ENCODE peak calls at places on chromosomes 7 and 10, in five cellular contexts. One of them, this sample, is unnamed.

GRCh38 chr7:155763721-155764431 is 48.4 kb downstream of the SHH start:
- DNase-seq in IMR-90: peak; percentile 77
- DNase-seq in H1: no peak
- DNase-seq in mesendoderm: no peak
- DNase-seq in neuronal stem cell: no peak
- DNase-seq in this sample: peak; percentile 86

GRCh38 chr7:157581740-157582139 is 244.9 kb downstream of the DNAJB6 start:
- DNase-seq in H1: no peak
- DNase-seq in neuronal stem cell: no peak
- DNase-seq in mesendoderm: no peak
- DNase-seq in IMR-90: no peak
- DNase-seq in this sample: no peak

GRCh38 chr7:71334541-71334940 is 202.6 kb downstream of the GALNT17 start:
- DNase-seq in IMR-90: no peak
- DNase-seq in H1: no peak
- DNase-seq in neuronal stem cell: no peak
- DNase-seq in mesendoderm: no peak
- DNase-seq in this sample: no peak

GRCh38 chr10:38054361-38054797 is 39.8 kb upstream of the ZNF37A start:
- DNase-seq in H1: no peak
- DNase-seq in neuronal stem cell: no peak
- DNase-seq in IMR-90: peak; percentile 93
- DNase-seq in mesendoderm: no peak
- DNase-seq in this sample: peak; percentile 69

GRCh38 chr10:11913184-11913641 is 90.1 kb downstream of the PROSER2 start:
- DNase-seq in neuronal stem cell: no peak
- DNase-seq in IMR-90: peak; percentile 20
- DNase-seq in H1: no peak
- DNase-seq in mesendoderm: peak; percentile 92
- DNase-seq in this sample: no peak

GRCh38 chr10:112565434-112566053 is 118.5 kb downstream of the VTI1A start:
- DNase-seq in IMR-90: peak; percentile 72
- DNase-seq in neuronal stem cell: peak; percentile 58
- DNase-seq in mesendoderm: peak; percentile 82
- DNase-seq in H1: peak; percentile 62
- DNase-seq in this sample: peak; percentile 81

GRCh38 chr10:98268694-98269386 is 846 bp upstream of the LOXL4 start:
- DNase-seq in mesendoderm: peak; percentile 47
- DNase-seq in IMR-90: no peak
- DNase-seq in neuronal stem cell: no peak
- DNase-seq in H1: no peak
- DNase-seq in this sample: no peak

GRCh38 chr7:335358-336148 is 45.6 kb downstream of the FOXL3 start:
- DNase-seq in H1: no peak
- DNase-seq in IMR-90: no peak
- DNase-seq in mesendoderm: no peak
- DNase-seq in neuronal stem cell: no peak
- DNase-seq in this sample: no peak

GRCh38 chr10:31148955-31149354 is 117.3 kb upstream of the ZNF438 start:
- DNase-seq in neuronal stem cell: no peak
- DNase-seq in mesendoderm: no peak
- DNase-seq in H1: no peak
- DNase-seq in IMR-90: no peak
- DNase-seq in this sample: no peak

GRCh38 chr7:70208236-70209063 is 610.2 kb downstream of the AUTS2 start:
- DNase-seq in mesendoderm: peak; percentile 19
- DNase-seq in H1: no peak
- DNase-seq in IMR-90: no peak
- DNase-seq in neuronal stem cell: no peak
- DNase-seq in this sample: no peak

GRCh38 chr7:140049339-140050024 is 13.3 kb downstream of the PARP12 start:
- DNase-seq in mesendoderm: no peak
- DNase-seq in IMR-90: no peak
- DNase-seq in neuronal stem cell: no peak
- DNase-seq in H1: peak; percentile 33
- DNase-seq in this sample: no peak

GRCh38 chr7:47748041-47748440 is 166.1 kb upstream of the TNS3 start:
- DNase-seq in H1: peak; percentile 23
- DNase-seq in mesendoderm: no peak
- DNase-seq in IMR-90: no peak
- DNase-seq in neuronal stem cell: no peak
- DNase-seq in this sample: no peak

GRCh38 chr10:21993360-21994001 is 10.0 kb downstream of the DNAJC1 start:
- DNase-seq in neuronal stem cell: no peak
- DNase-seq in IMR-90: peak; percentile 29
- DNase-seq in mesendoderm: peak; percentile 36
- DNase-seq in H1: no peak
- DNase-seq in this sample: peak; percentile 46

GRCh38 chr7:26667514-26668133 is 196.8 kb downstream of the SKAP2 start:
- DNase-seq in mesendoderm: peak; percentile 97
- DNase-seq in H1: no peak
- DNase-seq in IMR-90: peak; percentile 90
- DNase-seq in neuronal stem cell: peak; percentile 88
- DNase-seq in this sample: peak; percentile 91

GRCh38 chr10:21329995-21330627 is 195.4 kb downstream of the SKIDA1 start:
- DNase-seq in IMR-90: peak; percentile 92
- DNase-seq in mesendoderm: peak; percentile 37
- DNase-seq in H1: no peak
- DNase-seq in neuronal stem cell: no peak
- DNase-seq in this sample: peak; percentile 98

GRCh38 chr10:73789659-73790055 is 4.3 kb downstream of the ZSWIM8 start:
- DNase-seq in H1: no peak
- DNase-seq in neuronal stem cell: no peak
- DNase-seq in mesendoderm: no peak
- DNase-seq in IMR-90: no peak
- DNase-seq in this sample: no peak

GRCh38 chr10:6163364-6164270 is 39.1 kb upstream of the PFKFB3 start:
- DNase-seq in IMR-90: peak; percentile 84
- DNase-seq in neuronal stem cell: peak; percentile 59
- DNase-seq in mesendoderm: peak; percentile 87
- DNase-seq in H1: peak; percentile 94
- DNase-seq in this sample: peak; percentile 83

GRCh38 chr7:152025077-152025936 is at the start of gene GALNT11:
- DNase-seq in mesendoderm: peak; percentile 90
- DNase-seq in IMR-90: peak; percentile 79
- DNase-seq in neuronal stem cell: peak; percentile 85
- DNase-seq in H1: peak; percentile 89
- DNase-seq in this sample: peak; percentile 85

GRCh38 chr10:67520924-67521520 is 175.0 kb downstream of the CTNNA3 start:
- DNase-seq in H1: peak; percentile 51
- DNase-seq in neuronal stem cell: peak; percentile 58
- DNase-seq in IMR-90: peak; percentile 72
- DNase-seq in mesendoderm: peak; percentile 64
- DNase-seq in this sample: peak; percentile 42

GRCh38 chr10:48461623-48462481 is 143.0 kb downstream of the ARHGAP22 start:
- DNase-seq in IMR-90: no peak
- DNase-seq in neuronal stem cell: no peak
- DNase-seq in H1: no peak
- DNase-seq in mesendoderm: no peak
- DNase-seq in this sample: no peak
- H3K4ac ChIP-seq in IMR-90: no peak overlapping the region
- H3K4ac ChIP-seq in neuronal stem cell: no peak overlapping the region
- H3K4ac ChIP-seq in H1: no peak overlapping the region
- H3K4ac ChIP-seq in mesendoderm: no peak overlapping the region
- H3K4ac ChIP-seq in this sample: no peak overlapping the region

GRCh38 chr7:92496876-92497275 is 19.1 kb upstream of the ERVW-1 start:
- DNase-seq in IMR-90: peak; percentile 62
- DNase-seq in neuronal stem cell: no peak
- DNase-seq in mesendoderm: no peak
- DNase-seq in H1: no peak
- DNase-seq in this sample: peak; percentile 12
- H3K4ac ChIP-seq in IMR-90: no peak overlapping the region
- H3K4ac ChIP-seq in neuronal stem cell: no peak overlapping the region
- H3K4ac ChIP-seq in mesendoderm: no peak overlapping the region
- H3K4ac ChIP-seq in H1: no peak overlapping the region
- H3K4ac ChIP-seq in this sample: no peak overlapping the region

GRCh38 chr10:34598972-34599371 is 216.1 kb downstream of the PARD3 start:
- DNase-seq in neuronal stem cell: no peak
- DNase-seq in mesendoderm: no peak
- DNase-seq in IMR-90: peak; percentile 91
- DNase-seq in H1: no peak
- DNase-seq in this sample: peak; percentile 29
- H3K4ac ChIP-seq in neuronal stem cell: no peak overlapping the region
- H3K4ac ChIP-seq in mesendoderm: no peak overlapping the region
- H3K4ac ChIP-seq in IMR-90: peak overlapping the region; percentile 69
- H3K4ac ChIP-seq in H1: no peak overlapping the region
- H3K4ac ChIP-seq in this sample: no peak overlapping the region

GRCh38 chr7:96417784-96418183 is 95.9 kb upstream of the SLC25A13 start:
- DNase-seq in neuronal stem cell: no peak
- DNase-seq in H1: no peak
- DNase-seq in IMR-90: no peak
- DNase-seq in mesendoderm: no peak
- DNase-seq in this sample: no peak
- H3K4ac ChIP-seq in neuronal stem cell: no peak overlapping the region
- H3K4ac ChIP-seq in H1: no peak overlapping the region
- H3K4ac ChIP-seq in IMR-90: no peak overlapping the region
- H3K4ac ChIP-seq in mesendoderm: no peak overlapping the region
- H3K4ac ChIP-seq in this sample: no peak overlapping the region

DNA sequence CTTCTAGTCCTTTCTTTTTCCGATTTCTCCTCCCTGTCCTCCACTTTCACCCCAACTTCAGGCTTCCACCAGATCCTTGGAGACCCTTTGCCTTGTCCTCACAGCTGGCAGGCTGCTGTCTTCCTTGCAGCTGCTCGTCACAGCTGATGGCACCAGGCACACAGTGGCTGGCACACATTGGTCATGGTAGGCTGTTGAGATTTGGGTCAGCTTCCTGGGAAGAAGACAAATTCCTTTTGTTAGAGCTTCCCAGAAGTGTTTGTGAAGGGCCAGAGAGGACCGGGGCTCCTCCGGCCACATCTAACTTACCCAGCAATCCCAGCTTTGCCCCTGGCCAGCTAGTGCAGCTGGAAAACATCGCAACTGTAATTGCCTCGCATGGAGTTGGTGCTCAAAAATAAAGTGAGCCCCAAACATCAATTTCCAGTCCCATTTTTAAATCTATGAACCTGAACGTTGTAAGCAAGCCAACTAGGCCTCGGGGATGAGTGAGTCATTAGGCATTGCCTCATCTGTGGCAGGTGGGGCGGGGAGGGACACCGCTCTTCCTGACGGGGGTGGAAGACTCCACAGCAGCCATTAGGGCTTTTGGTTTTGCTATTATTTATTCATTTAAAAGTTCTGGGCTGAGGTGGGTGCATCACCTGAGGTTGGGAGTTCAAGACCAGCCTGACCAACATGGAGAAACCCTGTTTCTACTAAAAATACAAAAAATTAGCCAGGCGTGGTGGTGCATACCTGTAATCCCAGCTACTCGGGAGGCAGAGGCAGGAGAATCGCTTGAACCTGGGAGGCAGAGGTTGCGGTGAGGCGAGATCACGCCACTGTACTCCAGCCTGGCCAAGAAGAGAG is 12.4 kb downstream of the CPA5 start:
- DNase-seq in mesendoderm: peak; percentile 64
- DNase-seq in H1: no peak
- DNase-seq in IMR-90: peak; percentile 91
- DNase-seq in neuronal stem cell: no peak
- DNase-seq in this sample: peak; percentile 87
- H3K4ac ChIP-seq in mesendoderm: no peak overlapping the region
- H3K4ac ChIP-seq in H1: no peak overlapping the region
- H3K4ac ChIP-seq in IMR-90: peak overlapping the region; percentile 100
- H3K4ac ChIP-seq in neuronal stem cell: no peak overlapping the region
- H3K4ac ChIP-seq in this sample: peak overlapping the region; percentile 100